ENCODE peak calls at places on chromosomes 11 and 22, in nine cellular contexts. E is posterior cingulate gyrus, A is NCI-H1436, I is anterior cingulate cortex, F is stromal cell of bone marrow, W is EL, N is PC-3, P is sigmoid colon, Q is midbrain. J is an unnamed sample.

GRCh38 chr11:77175869-77176539 is 48.0 kb downstream of the MYO7A start:
- DNase-seq in E (no peak), A (no peak), I (peak), F (no peak), W (no peak), N (no peak), P (peak), Q (peak), J (no peak)

GRCh38 chr11:117458275-117459120 is 130.8 kb downstream of the CEP164 start:
- DNase-seq in E (no peak), A (peak), I (no peak), F (no peak), W (no peak), N (no peak), P (no peak), Q (no peak), J (peak)

GRCh38 chr11:18265949-18266348 is at the start of gene SAA1:
- DNase-seq in E (no peak), A (no peak), I (no peak), F (no peak), W (peak), N (no peak), P (no peak), Q (no peak), J (peak)

GRCh38 chr11:106466441-106467190 is 389.2 kb downstream of the AASDHPPT start:
- DNase-seq in E (no peak), A (no peak), I (no peak), F (peak), W (peak), N (peak), P (no peak), Q (no peak), J (peak)

GRCh38 chr22:36010090-36010489 is 18.5 kb downstream of the RBFOX2 start:
- DNase-seq in E (no peak), A (peak), I (no peak), F (no peak), W (no peak), N (no peak), P (no peak), Q (no peak), J (no peak)

GRCh38 chr22:43114958-43115357 is 4.4 kb downstream of the BIK start:
- DNase-seq in E (no peak), A (no peak), I (no peak), F (no peak), W (no peak), N (peak), P (no peak), Q (no peak), J (no peak)

GRCh38 chr11:31782243-31782642 is 28.9 kb downstream of the PAX6 start:
- DNase-seq in E (no peak), A (no peak), I (no peak), F (no peak), W (no peak), N (no peak), P (no peak), Q (no peak), J (no peak)

GRCh38 chr11:29306527-29306926 is 710.3 kb downstream of the KCNA4 start:
- DNase-seq in E (no peak), A (no peak), I (no peak), F (peak), W (peak), N (peak), P (no peak), Q (no peak), J (peak)

GRCh38 chr11:115352805-115353483 is 151.3 kb downstream of the CADM1 start:
- DNase-seq in E (no peak), A (no peak), I (no peak), F (no peak), W (no peak), N (no peak), P (no peak), Q (no peak), J (no peak)

GRCh38 chr11:17350455-17351170 is 987 bp upstream of the NCR3LG1 start:
- DNase-seq in E (no peak), A (no peak), I (no peak), F (no peak), W (no peak), N (no peak), P (no peak), Q (no peak), J (peak)

GRCh38 chr11:113518716-113519495 is 43.7 kb upstream of the DRD2 start:
- DNase-seq in E (no peak), A (no peak), I (no peak), F (no peak), W (no peak), N (no peak), P (no peak), Q (no peak), J (no peak)

GRCh38 chr22:39839198-39839597 is 54.4 kb downstream of the ENTHD1 start:
- DNase-seq in E (no peak), A (no peak), I (no peak), F (no peak), W (no peak), N (no peak), P (no peak), Q (no peak), J (no peak)